ENCODE peak calls at places on chromosomes 13 and 19, in nine cellular contexts. F is dorsolateral prefrontal cortex, A is mammary epithelial cell, Y is MCF 10A, L is Calu3, M is GM23338, N is GM10248, Z is pancreas, H is fibroblast of the aortic adventitia. E is an unnamed sample.

GRCh38 chr13:43924549-43925245 is 45.0 kb downstream of the LACC1 start:
- DNase-seq in L (no peak), Y (no peak), M (no peak), F (no peak), N (peak), Z (no peak), A (no peak), H (no peak), E (no peak)

GRCh38 chr13:79770056-79770455 is 289.1 kb downstream of the NDFIP2 start:
- DNase-seq in Z (no peak), H (no peak), L (no peak), M (peak), N (no peak), Y (no peak), A (no peak), F (no peak), E (no peak)

GRCh38 chr13:77207943-77208342 is 119.0 kb downstream of the MYCBP2 start:
- DNase-seq in H (peak), L (no peak), A (peak), Y (no peak), Z (no peak), N (no peak), M (peak), F (no peak), E (no peak)

GRCh38 chr13:20353973-20354372 is 121.9 kb upstream of the GJB6 start:
- DNase-seq in L (no peak), F (no peak), Z (no peak), Y (peak), M (no peak), H (peak), A (peak), N (no peak), E (no peak)

GRCh38 chr19:49073514-49074378 is 1.2 kb upstream of the KCNA7 start:
- DNase-seq in N (no peak), Z (no peak), L (peak), Y (peak), F (no peak), A (peak), H (no peak), M (peak), E (no peak)

GRCh38 chr13:89066868-89067466 is 1395.8 kb downstream of the SLITRK5 start:
- DNase-seq in F (no peak), H (peak), Z (no peak), M (peak), Y (peak), L (no peak), A (peak), N (peak), E (peak)

GRCh38 chr19:44747739-44748425 is 626 bp upstream of the BCL3 start:
- DNase-seq in N (no peak), H (peak), Y (peak), F (no peak), M (peak), A (peak), L (peak), Z (peak), E (no peak)

GRCh38 chr13:24910502-24911134 is 146.6 kb downstream of the RNF17 start:
- DNase-seq in Y (no peak), H (peak), M (no peak), Z (no peak), F (no peak), N (no peak), A (no peak), L (peak), E (no peak)

GRCh38 chr19:50268046-50268445 is 61.1 kb downstream of the KCNC3 start:
- DNase-seq in M (no peak), A (no peak), H (no peak), Y (no peak), F (no peak), N (no peak), Z (no peak), L (no peak), E (no peak)

GRCh38 chr13:60275208-60275607 is 111.5 kb upstream of the DIAPH3 start:
- DNase-seq in M (no peak), F (no peak), H (no peak), Z (no peak), N (no peak), A (no peak), Y (no peak), L (no peak), E (no peak)

GRCh38 chr13:28173793-28174192 is 35.4 kb downstream of the PAN3 start:
- DNase-seq in Y (peak), H (no peak), A (peak), N (no peak), M (no peak), F (no peak), L (peak), Z (no peak), E (no peak)

GRCh38 chr19:38596057-38596981 is 21.4 kb downstream of the MAP4K1 start:
- DNase-seq in N (no peak), A (no peak), Z (peak), F (peak), H (no peak), M (peak), Y (no peak), L (peak), E (no peak)

GRCh38 chr13:73158851-73159250 is 100.0 kb downstream of the KLF5 start:
- DNase-seq in M (no peak), A (peak), F (no peak), Z (no peak), L (no peak), Y (peak), H (peak), N (no peak), E (no peak)

GRCh38 chr13:112781881-112782361 is 92.1 kb downstream of the ATP11A start:
- DNase-seq in M (no peak), A (peak), F (no peak), N (no peak), H (peak), Z (peak), L (no peak), Y (no peak), E (peak)

GRCh38 chr19:13083627-13084026 is 19.0 kb downstream of the LYL1 start:
- DNase-seq in M (no peak), H (no peak), Z (no peak), Y (no peak), A (no peak), F (no peak), N (no peak), L (no peak), E (no peak)

GRCh38 chr19:4080473-4080872 is 13.8 kb upstream of the ZBTB7A start:
- DNase-seq in A (no peak), H (no peak), Y (no peak), N (no peak), Z (no peak), F (no peak), M (no peak), L (no peak), E (no peak)

GRCh38 chr19:4077800-4078683 is 11.3 kb upstream of the ZBTB7A start:
- DNase-seq in M (peak), H (no peak), N (peak), Z (peak), A (no peak), F (no peak), Y (peak), L (peak), E (no peak)

GRCh38 chr19:4071610-4072009 is 4.9 kb upstream of the ZBTB7A start:
- DNase-seq in L (no peak), A (no peak), F (no peak), M (no peak), Y (no peak), Z (no peak), H (no peak), N (no peak), E (no peak)

GRCh38 chr19:4077011-4077382 is 10.3 kb upstream of the ZBTB7A start:
- DNase-seq in L (no peak), M (no peak), H (no peak), Y (no peak), F (no peak), N (no peak), A (no peak), Z (no peak), E (no peak)

DNA sequence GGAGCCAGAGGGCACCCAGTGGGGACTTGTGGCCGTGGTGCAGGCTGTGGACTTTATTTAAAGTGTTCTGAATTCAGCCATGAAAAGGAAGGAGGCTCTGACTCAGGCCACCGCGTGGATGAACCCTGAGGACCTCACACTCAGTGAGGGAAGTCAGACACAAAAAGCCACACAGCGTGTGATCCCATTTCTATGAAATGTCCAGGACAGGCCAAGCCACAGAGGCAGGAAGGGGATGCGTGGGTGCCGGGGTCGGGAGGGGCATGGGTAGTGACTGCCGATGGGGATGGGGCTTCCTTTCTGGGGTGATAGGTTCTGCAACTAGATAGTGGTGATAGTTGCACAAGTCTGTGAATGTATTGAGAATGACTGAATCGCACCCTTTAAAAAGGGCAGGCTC is 8.7 kb upstream of the ZBTB7A start:
- DNase-seq in M (no peak), A (no peak), Z (no peak), L (no peak), H (no peak), N (no peak), Y (no peak), F (no peak), E (no peak)
- TF ChIP-seq CTCF in M (no peak), A (no peak), Z (no peak), L (no peak), H (no peak), N (no peak), Y (no peak), F (no peak), E (no peak)

DNA sequence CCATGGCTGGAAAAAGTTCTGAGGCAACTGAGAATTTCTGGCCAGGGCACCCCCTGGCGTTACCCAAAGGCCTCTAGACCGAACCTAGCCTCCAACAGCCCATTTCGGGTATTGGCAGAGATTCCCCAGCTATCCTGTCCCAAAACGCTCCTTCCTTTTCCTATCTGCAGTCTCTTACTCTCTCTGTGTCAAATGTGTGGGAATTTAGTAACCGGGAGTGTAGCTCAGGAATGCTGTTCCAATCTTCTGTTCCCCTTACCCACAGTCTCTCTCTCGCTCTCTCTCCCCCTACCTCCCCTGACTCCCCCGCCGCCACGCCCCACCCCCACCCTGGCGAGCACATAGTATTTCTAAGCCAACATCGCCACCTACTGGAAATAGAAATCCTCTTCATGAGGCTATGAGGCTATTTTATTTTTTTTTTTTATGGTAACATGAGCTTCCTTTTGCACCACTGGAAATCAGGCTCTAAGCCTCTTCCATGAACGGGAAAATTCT is 27.0 kb downstream of the OXGR1 start:
- DNase-seq in N (no peak), Z (no peak), H (peak), Y (peak), L (no peak), M (peak), F (no peak), A (no peak), E (no peak)
- TF ChIP-seq CTCF in N (no peak), Z (no peak), H (no peak), Y (peak), L (no peak), M (peak), F (no peak), A (peak), E (peak)

GRCh38 chr19:35958660-35959039 is 22.5 kb downstream of the LRFN3 start:
- DNase-seq in A (no peak), N (no peak), F (no peak), H (no peak), M (peak), L (no peak), Y (no peak), Z (no peak), E (no peak)

GRCh38 chr19:35955881-35956634 is 19.9 kb downstream of the LRFN3 start:
- DNase-seq in A (no peak), H (no peak), M (no peak), F (no peak), Z (no peak), Y (no peak), N (no peak), L (no peak), E (no peak)

GRCh38 chr19:35959968-35960320 is 23.8 kb downstream of the LRFN3 start:
- DNase-seq in N (no peak), Y (no peak), M (peak), H (no peak), Z (no peak), L (no peak), A (no peak), F (no peak), E (no peak)

GRCh38 chr19:35960432-35960972 is 24.3 kb downstream of the LRFN3 start:
- DNase-seq in F (no peak), Z (no peak), L (no peak), H (no peak), Y (no peak), A (no peak), M (no peak), N (no peak), E (no peak)

DNA sequence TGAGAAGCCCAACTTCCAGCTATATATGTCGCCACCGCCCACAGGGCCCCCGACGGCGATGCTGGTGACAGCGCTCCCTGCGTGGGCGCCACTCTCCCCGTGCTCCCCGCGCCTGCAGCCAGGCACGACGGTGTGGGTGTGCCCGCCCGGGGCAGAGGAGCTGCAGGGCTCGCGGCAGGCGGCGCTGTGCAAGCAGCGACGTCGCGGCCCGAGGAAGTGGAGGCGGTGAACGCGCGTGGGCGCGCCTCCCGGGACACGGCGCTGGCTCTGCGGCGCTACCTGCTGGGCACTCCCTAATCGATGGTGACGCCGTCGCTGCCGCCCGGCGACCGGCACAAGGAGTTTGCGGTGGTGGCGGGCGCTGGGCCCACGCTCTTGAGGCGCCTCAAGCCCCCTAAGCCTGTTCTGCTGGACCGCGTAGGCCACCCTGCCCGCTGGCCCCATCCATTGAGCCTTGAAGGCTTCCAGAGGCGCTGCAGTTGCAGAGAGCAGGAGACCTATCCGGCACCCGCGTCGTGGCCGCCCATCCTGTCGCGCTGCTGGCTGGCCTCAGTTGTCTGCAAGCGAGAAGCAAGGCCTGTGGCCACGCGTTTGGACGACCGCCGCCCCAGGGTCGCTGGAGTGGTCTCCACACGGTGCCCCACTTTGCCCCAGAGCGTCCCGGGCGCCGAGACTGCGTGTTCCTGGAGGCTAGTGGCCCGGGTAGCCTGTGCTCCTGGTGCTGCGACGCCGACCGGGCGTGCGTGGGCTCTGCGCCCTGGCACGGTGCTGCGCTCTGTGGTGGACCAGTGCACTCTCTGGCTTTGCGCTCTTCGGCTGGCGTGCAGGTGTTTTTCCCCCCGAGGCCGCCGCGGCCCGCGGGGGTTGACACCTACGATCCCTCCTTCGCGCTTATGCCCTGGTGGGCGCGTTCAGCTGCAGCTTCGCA is 23.1 kb downstream of the LRFN3 start:
- DNase-seq in N (peak), M (peak), Z (no peak), L (no peak), H (no peak), F (peak), A (no peak), Y (no peak), E (no peak)
- TF ChIP-seq CTCF in N (peak), M (peak), Z (no peak), L (no peak), H (no peak), F (peak), A (peak), Y (no peak), E (peak)

GRCh38 chr19:29668746-29669609 is 3.7 kb downstream of the PLEKHF1 start:
- DNase-seq in Z (no peak), A (peak), M (no peak), Y (no peak), F (no peak), N (no peak), H (no peak), L (no peak), E (no peak)
- TF ChIP-seq CTCF in Z (no peak), A (peak), M (peak), Y (peak), F (no peak), N (peak), H (peak), L (no peak), E (peak)

DNA sequence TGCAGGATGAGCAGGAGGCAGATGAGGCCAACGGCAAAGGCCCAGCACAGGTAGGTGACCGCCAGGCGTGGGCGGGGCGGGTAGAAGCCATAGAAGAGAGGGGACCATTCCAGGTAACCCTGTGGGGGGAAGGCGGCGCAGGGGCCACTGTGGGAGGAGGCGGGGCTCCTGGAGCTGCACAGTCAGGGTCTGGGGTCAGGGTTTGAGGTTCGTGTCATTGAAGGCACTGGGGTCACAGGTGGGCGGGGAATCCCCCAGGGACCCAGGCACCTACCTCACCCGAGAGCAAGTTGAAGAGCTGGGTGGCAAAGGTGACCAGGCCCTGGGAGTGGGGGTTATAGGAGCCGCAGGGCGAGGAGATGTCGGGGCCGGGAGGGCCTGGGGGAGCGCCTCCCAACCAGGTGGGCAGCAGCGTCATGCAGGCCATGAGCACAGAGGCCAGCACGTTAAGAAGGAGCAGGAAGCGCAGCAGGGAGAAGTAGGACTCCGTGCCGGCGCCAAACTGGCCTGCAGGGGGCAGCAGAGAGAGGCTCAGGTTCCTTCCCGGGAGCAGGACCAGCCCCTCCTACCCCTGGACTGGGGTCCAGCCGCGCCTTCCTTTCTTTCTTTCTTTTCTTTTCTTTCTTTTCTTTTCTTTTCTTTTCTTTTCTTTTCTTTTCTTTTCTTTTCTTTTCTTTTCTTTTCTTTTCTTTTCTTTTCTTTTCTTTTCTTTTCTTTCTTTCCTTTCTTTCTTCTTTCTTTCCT is 4.6 kb downstream of the TMC4 start:
- DNase-seq in F (peak), N (peak), L (peak), Y (peak), M (peak), A (peak), H (peak), Z (peak), E (no peak)
- TF ChIP-seq CTCF in F (peak), N (peak), L (peak), Y (peak), M (peak), A (peak), H (peak), Z (peak), E (peak)

GRCh38 chr13:36818483-36819063 is 449 bp upstream of the RFXAP start:
- DNase-seq in H (peak), L (no peak), Y (no peak), F (no peak), Z (no peak), A (no peak), M (no peak), N (no peak), E (no peak)
- TF ChIP-seq CTCF in H (no peak), L (no peak), Y (no peak), F (no peak), Z (no peak), A (no peak), M (no peak), N (no peak), E (no peak)

GRCh38 chr19:14089662-14090508 is 666 bp downstream of the SAMD1 start:
- DNase-seq in M (peak), A (peak), H (peak), Y (peak), N (peak), L (peak), Z (peak), F (peak), E (no peak)

GRCh38 chr19:14090509-14091085 is at the start of gene SAMD1:
- DNase-seq in A (peak), F (peak), N (peak), L (no peak), Y (peak), M (peak), Z (peak), H (peak), E (no peak)

GRCh38 chr19:14091086-14091884 is 734 bp upstream of the SAMD1 start:
- DNase-seq in L (peak), Y (peak), A (peak), H (peak), N (peak), Z (peak), M (peak), F (peak), E (no peak)

GRCh38 chr19:14088634-14089411 is 1.7 kb downstream of the SAMD1 start:
- DNase-seq in L (no peak), H (no peak), F (no peak), Y (no peak), Z (no peak), A (no peak), M (no peak), N (no peak), E (no peak)

DNA sequence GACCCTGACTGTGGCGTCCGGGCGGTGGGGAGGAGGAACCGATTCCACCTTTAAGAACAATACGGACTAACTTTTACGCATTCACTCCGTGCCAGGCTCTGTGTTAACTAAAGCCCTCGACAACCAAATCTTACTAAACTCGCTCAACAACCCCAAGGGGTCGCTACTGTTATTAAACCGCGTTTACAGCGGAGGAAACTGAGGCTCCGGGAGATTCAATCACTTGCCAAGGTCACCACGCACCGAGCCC is 1.2 kb downstream of the SAMD1 start:
- DNase-seq in L (no peak), A (no peak), M (peak), Z (no peak), Y (no peak), H (peak), N (no peak), F (no peak), E (no peak)
- TF ChIP-seq CTCF in L (no peak), A (peak), M (peak), Z (no peak), Y (no peak), H (peak), N (peak), F (no peak), E (no peak)